ENCODE peak calls at places on chromosome 16, in eight cellular contexts. X is GM23338, Z is stomach, A is K562, V is HCT116, E is breast epithelium, O is sigmoid colon, Y is spleen. T is an unnamed sample.

GRCh38 chr16:4141604-4142003 is 25.4 kb upstream of the ADCY9 start:
- DNase-seq in X (no peak), Z (no peak), A (no peak), V (no peak), E (no peak), O (no peak), Y (no peak), T (no peak)

GRCh38 chr16:12944300-12944699 is 42.9 kb downstream of the SHISA9 start:
- DNase-seq in X (no peak), Z (no peak), A (no peak), V (no peak), E (no peak), O (no peak), Y (no peak), T (no peak)

GRCh38 chr16:24318670-24319069 is 62.5 kb downstream of the CACNG3 start:
- DNase-seq in X (peak; percentile 71), Z (no peak), A (no peak), V (no peak), E (no peak), O (no peak), Y (no peak), T (no peak)

GRCh38 chr16:46658925-46659324 is 30.1 kb downstream of the VPS35 start:
- DNase-seq in X (no peak), Z (no peak), A (no peak), V (no peak), E (no peak), O (no peak), Y (peak; percentile 83), T (no peak)

GRCh38 chr16:13510425-13511151 is 409.4 kb upstream of the ERCC4 start:
- DNase-seq in X (peak; percentile 68), Z (no peak), A (peak; percentile 4), V (no peak), E (no peak), O (no peak), Y (no peak), T (no peak)

GRCh38 chr16:47886631-47887415 is 269.0 kb downstream of the ABCC12 start:
- DNase-seq in X (no peak), Z (no peak), A (no peak), V (no peak), E (no peak), O (no peak), Y (no peak), T (no peak)

GRCh38 chr16:29318037-29318436 is 88.5 kb downstream of the NPIPB11 start:
- DNase-seq in X (no peak), Z (no peak), A (no peak), V (no peak), E (no peak), O (no peak), Y (no peak), T (no peak)

GRCh38 chr16:72299684-72300243 is 127.8 kb upstream of the PMFBP1 start:
- DNase-seq in X (no peak), Z (no peak), A (no peak), V (no peak), E (no peak), O (no peak), Y (no peak), T (no peak)

GRCh38 chr16:24635900-24636610 is 93.4 kb upstream of the TNRC6A start:
- DNase-seq in X (no peak), Z (peak; percentile 66), A (no peak), V (no peak), E (peak; percentile 78), O (peak; percentile 91), Y (no peak), T (peak; percentile 77)

GRCh38 chr16:285146-286055 is 2.4 kb downstream of the PDIA2 start:
- DNase-seq in X (no peak), Z (no peak), A (no peak), V (no peak), E (no peak), O (no peak), Y (no peak), T (no peak)

GRCh38 chr16:27695161-27695560 is 145.2 kb downstream of the KATNIP start:
- DNase-seq in X (no peak), Z (no peak), A (no peak), V (no peak), E (peak; percentile 35), O (no peak), Y (no peak), T (no peak)

GRCh38 chr16:68902376-68903345 is 59.3 kb downstream of the TANGO6 start:
- DNase-seq in X (peak; percentile 93), Z (no peak), A (peak; percentile 56), V (peak; percentile 72), E (no peak), O (no peak), Y (no peak), T (peak; percentile 77)

GRCh38 chr16:76294691-76295214 is 17.6 kb downstream of the CNTNAP4 start:
- DNase-seq in X (no peak), Z (no peak), A (no peak), V (no peak), E (no peak), O (no peak), Y (no peak), T (no peak)

GRCh38 chr16:79628501-79628975 is 28.0 kb upstream of the MAF start:
- DNase-seq in X (no peak), Z (no peak), A (no peak), V (no peak), E (no peak), O (no peak), Y (no peak), T (no peak)

GRCh38 chr16:19179890-19180490 is 11.9 kb downstream of the SYT17 start:
- DNase-seq in X (peak; percentile 82), Z (peak; percentile 72), A (peak; percentile 77), V (peak; percentile 31), E (no peak), O (peak; percentile 75), Y (peak; percentile 83), T (peak; percentile 63)

GRCh38 chr16:64687089-64687488 is 434.8 kb downstream of the CDH11 start:
- DNase-seq in X (no peak), Z (no peak), A (no peak), V (no peak), E (no peak), O (no peak), Y (no peak), T (no peak)

GRCh38 chr16:75701361-75701760 is at the start of gene DUXB:
- DNase-seq in X (no peak), Z (no peak), A (no peak), V (no peak), E (no peak), O (no peak), Y (no peak), T (no peak)

GRCh38 chr16:8571061-8571596 is 19.2 kb downstream of the TMEM114 start:
- DNase-seq in X (peak; percentile 68), Z (no peak), A (no peak), V (no peak), E (no peak), O (no peak), Y (no peak), T (no peak)

GRCh38 chr16:19769239-19769638 is 51.2 kb downstream of the IQCK start:
- DNase-seq in X (no peak), Z (no peak), A (no peak), V (no peak), E (no peak), O (no peak), Y (no peak), T (no peak)

GRCh38 chr16:64297863-64298579 is 823.8 kb downstream of the CDH11 start:
- DNase-seq in X (no peak), Z (no peak), A (no peak), V (no peak), E (no peak), O (no peak), Y (no peak), T (no peak)

GRCh38 chr16:4060823-4061222 is 55.4 kb downstream of the ADCY9 start:
- DNase-seq in X (no peak), Z (no peak), A (no peak), V (no peak), E (no peak), O (no peak), Y (no peak), T (no peak)

GRCh38 chr16:47672475-47672874 is 211.3 kb downstream of the PHKB start:
- DNase-seq in X (no peak), Z (no peak), A (no peak), V (no peak), E (no peak), O (no peak), Y (no peak), T (no peak)

GRCh38 chr16:28042856-28043255 is 20.7 kb downstream of the GSG1L start:
- DNase-seq in X (no peak), Z (no peak), A (no peak), V (no peak), E (no peak), O (no peak), Y (no peak), T (no peak)

GRCh38 chr16:83813818-83814653 is 6.3 kb downstream of the HSBP1 start:
- DNase-seq in X (peak; percentile 62), Z (no peak), A (no peak), V (no peak), E (no peak), O (no peak), Y (no peak), T (peak; percentile 70)
- TF ChIP-seq POLR2AphosphoS5 in X (no peak), Z (peak; percentile 13), A (no peak), V (no peak), E (no peak), O (peak; percentile 46), Y (peak; percentile 68), T (peak; percentile 64)

DNA sequence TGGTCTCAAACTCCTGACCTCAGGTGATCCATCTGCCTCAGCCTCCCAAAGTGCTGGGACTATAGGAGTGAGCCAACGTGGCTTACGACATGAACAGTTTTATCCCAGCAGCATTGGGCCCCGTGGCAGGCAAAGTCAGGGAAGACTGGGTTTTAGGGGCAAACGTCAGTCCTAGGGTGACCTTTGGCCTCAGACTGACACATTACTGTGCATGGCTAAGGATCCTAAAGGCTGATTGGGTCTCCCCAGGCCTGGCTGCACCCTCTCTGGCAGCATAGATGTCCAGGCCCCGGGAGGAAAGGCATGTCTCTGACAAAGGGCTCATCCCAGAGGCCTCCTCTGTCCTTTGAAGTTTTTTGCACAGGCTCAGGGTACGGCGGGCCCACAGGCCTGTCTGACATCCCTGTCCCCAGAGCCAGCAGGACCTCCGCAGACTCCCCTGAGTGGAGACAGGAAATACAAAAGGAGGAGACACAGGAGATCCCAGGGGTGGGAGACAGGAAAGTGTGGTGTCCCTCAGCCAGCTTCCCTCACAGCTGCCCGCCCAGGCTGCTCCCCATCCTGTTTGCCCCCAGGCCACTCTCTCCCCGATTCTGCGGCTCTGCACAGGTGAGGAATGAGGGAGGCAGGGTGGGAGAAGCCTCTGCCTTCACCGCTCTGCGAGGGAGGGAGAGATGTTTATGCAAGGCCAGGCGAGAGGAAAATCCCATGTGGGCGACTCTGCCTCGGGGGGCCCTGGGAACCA is 54.5 kb upstream of the MTSS2 start:
- DNase-seq in X (no peak), Z (no peak), A (no peak), V (no peak), E (no peak), O (no peak), Y (no peak), T (no peak)
- H3K27ac ChIP-seq in X (no peak overlapping the region), Z (peak overlapping the region; percentile 64), A (no peak overlapping the region), V (no peak overlapping the region), E (peak overlapping the region; percentile 64), O (no peak overlapping the region), Y (peak overlapping the region; percentile 41), T (no peak overlapping the region)

GRCh38 chr16:70577256-70577698 is 53.7 kb downstream of the SF3B3 start:
- DNase-seq in X (no peak), Z (no peak), A (no peak), V (peak; percentile 8), E (peak; percentile 52), O (peak; percentile 65), Y (no peak), T (peak; percentile 46)
- TF ChIP-seq POLR2AphosphoS5 in X (no peak), Z (no peak), A (no peak), V (peak; percentile 18), E (peak; percentile 78), O (no peak), Y (peak; percentile 31), T (peak; percentile 43)

GRCh38 chr16:31000671-31001382 is 9.6 kb downstream of the STX1B start:
- DNase-seq in X (no peak), Z (no peak), A (no peak), V (no peak), E (no peak), O (no peak), Y (no peak), T (no peak)
- H3K27ac ChIP-seq in X (no peak overlapping the region), Z (no peak overlapping the region), A (no peak overlapping the region), V (no peak overlapping the region), E (no peak overlapping the region), O (no peak overlapping the region), Y (no peak overlapping the region), T (no peak overlapping the region)

T was measured in endothelial cell of umbilical vein.